ENCODE peak calls at places on chromosomes 4 and X, in nine cellular contexts. One of them, this sample, is unnamed.

GRCh38 chr4:124863039-124863545 is 150.6 kb upstream of the ANKRD50 start:
- DNase-seq in cardiac muscle cell: peak; percentile 19
- DNase-seq in ascending aorta: no peak
- DNase-seq in fibroblast of lung: no peak
- DNase-seq in pancreas: no peak
- DNase-seq in right lobe of liver: no peak
- DNase-seq in uterus: no peak
- DNase-seq in breast epithelium: no peak
- DNase-seq in tibial nerve: no peak
- DNase-seq in this sample: no peak

GRCh38 chrX:10173331-10173900 is 16.6 kb downstream of the CLCN4 start:
- DNase-seq in tibial nerve: no peak
- DNase-seq in ascending aorta: no peak
- DNase-seq in fibroblast of lung: peak; percentile 50
- DNase-seq in right lobe of liver: peak; percentile 73
- DNase-seq in cardiac muscle cell: peak; percentile 93
- DNase-seq in uterus: peak; percentile 82
- DNase-seq in breast epithelium: peak; percentile 55
- DNase-seq in pancreas: no peak
- DNase-seq in this sample: no peak

GRCh38 chr4:105895324-105895608 is at the start of gene NPNT:
- DNase-seq in cardiac muscle cell: no peak
- DNase-seq in breast epithelium: no peak
- DNase-seq in tibial nerve: no peak
- DNase-seq in pancreas: peak; percentile 50
- DNase-seq in ascending aorta: no peak
- DNase-seq in right lobe of liver: no peak
- DNase-seq in uterus: no peak
- DNase-seq in fibroblast of lung: no peak
- DNase-seq in this sample: no peak

GRCh38 chr4:156790866-156791265 is 180.7 kb downstream of the PDGFC start:
- DNase-seq in right lobe of liver: no peak
- DNase-seq in uterus: no peak
- DNase-seq in pancreas: no peak
- DNase-seq in cardiac muscle cell: peak; percentile 78
- DNase-seq in fibroblast of lung: peak; percentile 83
- DNase-seq in tibial nerve: no peak
- DNase-seq in breast epithelium: no peak
- DNase-seq in ascending aorta: no peak
- DNase-seq in this sample: peak; percentile 39

GRCh38 chr4:47466061-47466785 is 2.7 kb upstream of the COMMD8 start:
- DNase-seq in pancreas: no peak
- DNase-seq in tibial nerve: no peak
- DNase-seq in fibroblast of lung: no peak
- DNase-seq in right lobe of liver: no peak
- DNase-seq in uterus: no peak
- DNase-seq in ascending aorta: no peak
- DNase-seq in breast epithelium: no peak
- DNase-seq in cardiac muscle cell: no peak
- DNase-seq in this sample: no peak

GRCh38 chr4:29304595-29304994 is 1415.6 kb upstream of the PCDH7 start:
- DNase-seq in uterus: no peak
- DNase-seq in pancreas: no peak
- DNase-seq in fibroblast of lung: peak; percentile 72
- DNase-seq in cardiac muscle cell: peak; percentile 14
- DNase-seq in breast epithelium: no peak
- DNase-seq in tibial nerve: no peak
- DNase-seq in ascending aorta: no peak
- DNase-seq in right lobe of liver: peak; percentile 54
- DNase-seq in this sample: no peak

GRCh38 chr4:138875886-138876608 is 139.5 kb upstream of the NOCT start:
- DNase-seq in uterus: no peak
- DNase-seq in breast epithelium: no peak
- DNase-seq in tibial nerve: no peak
- DNase-seq in fibroblast of lung: peak; percentile 37
- DNase-seq in cardiac muscle cell: peak; percentile 85
- DNase-seq in pancreas: no peak
- DNase-seq in ascending aorta: no peak
- DNase-seq in right lobe of liver: no peak
- DNase-seq in this sample: no peak

GRCh38 chr4:7059673-7060072 is 8.2 kb downstream of the GRPEL1 start:
- DNase-seq in ascending aorta: no peak
- DNase-seq in breast epithelium: no peak
- DNase-seq in right lobe of liver: peak; percentile 28
- DNase-seq in cardiac muscle cell: no peak
- DNase-seq in fibroblast of lung: no peak
- DNase-seq in uterus: no peak
- DNase-seq in pancreas: no peak
- DNase-seq in tibial nerve: no peak
- DNase-seq in this sample: no peak

GRCh38 chr4:146637853-146638800 is 566 bp upstream of the POU4F2 start:
- DNase-seq in tibial nerve: no peak
- DNase-seq in pancreas: no peak
- DNase-seq in ascending aorta: no peak
- DNase-seq in cardiac muscle cell: no peak
- DNase-seq in uterus: no peak
- DNase-seq in right lobe of liver: no peak
- DNase-seq in fibroblast of lung: no peak
- DNase-seq in breast epithelium: no peak
- DNase-seq in this sample: no peak

GRCh38 chr4:156749791-156750403 is 221.7 kb downstream of the PDGFC start:
- DNase-seq in right lobe of liver: no peak
- DNase-seq in pancreas: no peak
- DNase-seq in tibial nerve: no peak
- DNase-seq in fibroblast of lung: peak; percentile 20
- DNase-seq in breast epithelium: no peak
- DNase-seq in cardiac muscle cell: no peak
- DNase-seq in ascending aorta: no peak
- DNase-seq in uterus: no peak
- DNase-seq in this sample: no peak

GRCh38 chrX:115582035-115582870 is 21.3 kb downstream of the PLS3 start:
- DNase-seq in ascending aorta: no peak
- DNase-seq in right lobe of liver: no peak
- DNase-seq in tibial nerve: no peak
- DNase-seq in uterus: no peak
- DNase-seq in breast epithelium: no peak
- DNase-seq in pancreas: no peak
- DNase-seq in fibroblast of lung: no peak
- DNase-seq in cardiac muscle cell: no peak
- DNase-seq in this sample: no peak

GRCh38 chrX:46961574-46962279 is 49.5 kb downstream of the JADE3 start:
- DNase-seq in ascending aorta: no peak
- DNase-seq in pancreas: peak; percentile 8
- DNase-seq in uterus: no peak
- DNase-seq in breast epithelium: no peak
- DNase-seq in fibroblast of lung: no peak
- DNase-seq in tibial nerve: no peak
- DNase-seq in right lobe of liver: no peak
- DNase-seq in cardiac muscle cell: no peak
- DNase-seq in this sample: no peak

GRCh38 chr4:1315306-1315705 is 25.6 kb downstream of the MAEA start:
- DNase-seq in breast epithelium: no peak
- DNase-seq in pancreas: no peak
- DNase-seq in uterus: no peak
- DNase-seq in right lobe of liver: no peak
- DNase-seq in ascending aorta: no peak
- DNase-seq in cardiac muscle cell: no peak
- DNase-seq in fibroblast of lung: no peak
- DNase-seq in tibial nerve: no peak
- DNase-seq in this sample: no peak

GRCh38 chrX:112738347-112739033 is 58.8 kb upstream of the LHFPL1 start:
- DNase-seq in right lobe of liver: no peak
- DNase-seq in breast epithelium: no peak
- DNase-seq in uterus: no peak
- DNase-seq in pancreas: no peak
- DNase-seq in ascending aorta: no peak
- DNase-seq in cardiac muscle cell: no peak
- DNase-seq in fibroblast of lung: no peak
- DNase-seq in tibial nerve: no peak
- DNase-seq in this sample: no peak

GRCh38 chrX:9995855-9996339 is 28.7 kb downstream of the CLDN34 start:
- DNase-seq in tibial nerve: peak; percentile 76
- DNase-seq in pancreas: peak; percentile 63
- DNase-seq in fibroblast of lung: peak; percentile 81
- DNase-seq in uterus: peak; percentile 83
- DNase-seq in breast epithelium: peak; percentile 84
- DNase-seq in ascending aorta: no peak
- DNase-seq in right lobe of liver: peak; percentile 81
- DNase-seq in cardiac muscle cell: peak; percentile 89
- DNase-seq in this sample: peak; percentile 86

GRCh38 chrX:20459410-20460350 is 193.0 kb upstream of the RPS6KA3 start:
- DNase-seq in breast epithelium: no peak
- DNase-seq in uterus: no peak
- DNase-seq in cardiac muscle cell: no peak
- DNase-seq in ascending aorta: no peak
- DNase-seq in right lobe of liver: no peak
- DNase-seq in pancreas: no peak
- DNase-seq in tibial nerve: no peak
- DNase-seq in fibroblast of lung: no peak
- DNase-seq in this sample: no peak

GRCh38 chr4:155207534-155208257 is 740 bp upstream of the NPY2R start:
- DNase-seq in breast epithelium: no peak
- DNase-seq in pancreas: no peak
- DNase-seq in right lobe of liver: no peak
- DNase-seq in uterus: no peak
- DNase-seq in fibroblast of lung: no peak
- DNase-seq in tibial nerve: no peak
- DNase-seq in cardiac muscle cell: peak; percentile 17
- DNase-seq in ascending aorta: no peak
- DNase-seq in this sample: no peak
- H3K4me1 ChIP-seq in breast epithelium: no peaks in the 10 kb centered on the region
- H3K4me1 ChIP-seq in pancreas: peaks cover 7% of the 10 kb centered on the region
- H3K4me1 ChIP-seq in right lobe of liver: no peaks in the 10 kb centered on the region
- H3K4me1 ChIP-seq in uterus: no peaks in the 10 kb centered on the region
- H3K4me1 ChIP-seq in fibroblast of lung: no peaks in the 10 kb centered on the region
- H3K4me1 ChIP-seq in tibial nerve: no peaks in the 10 kb centered on the region
- H3K4me1 ChIP-seq in cardiac muscle cell: no peaks in the 10 kb centered on the region
- H3K4me1 ChIP-seq in ascending aorta: peaks cover 5% of the 10 kb centered on the region
- H3K4me1 ChIP-seq in this sample: peaks cover 13% of the 10 kb centered on the region

DNA sequence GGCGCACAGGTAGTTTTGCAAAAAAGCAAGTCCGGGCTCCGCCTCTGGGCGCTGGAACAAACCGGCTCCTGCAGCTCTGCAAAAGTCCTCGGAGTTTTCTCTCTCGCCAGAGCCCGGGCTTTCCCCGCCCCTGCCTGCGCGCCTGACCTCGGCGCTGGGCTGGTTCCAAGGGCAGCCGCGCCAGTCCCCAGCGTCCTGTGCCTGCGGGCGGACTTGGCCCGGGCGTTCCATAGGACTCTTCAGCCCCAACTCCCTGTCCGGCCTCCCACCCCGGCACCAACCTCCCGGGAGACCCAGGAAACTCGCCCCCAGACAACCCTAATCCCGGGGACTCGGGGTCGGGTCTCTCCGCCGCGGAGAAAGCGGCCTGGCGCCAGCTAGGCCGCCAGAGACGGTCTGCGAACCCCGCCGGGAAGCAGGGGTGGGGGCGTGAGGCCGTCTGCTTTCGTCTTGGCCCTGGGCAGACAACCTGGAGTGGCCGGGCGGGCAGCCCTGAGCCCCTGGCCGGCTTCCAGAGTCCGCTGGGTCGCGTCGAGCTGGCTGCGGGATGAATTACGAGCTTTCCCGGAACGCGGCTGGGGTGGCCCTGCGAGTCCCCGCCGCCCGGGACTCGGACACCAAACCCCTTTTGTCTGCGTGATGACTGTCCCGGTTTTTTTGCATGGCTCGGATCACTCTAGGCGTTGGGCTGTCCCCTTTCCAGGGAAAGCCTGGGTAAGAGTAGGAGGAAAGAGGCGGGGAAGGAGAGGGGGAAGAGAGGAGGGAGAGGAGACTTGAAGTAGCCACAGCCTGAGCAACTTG is 971 bp downstream of the MXRA5 start:
- DNase-seq in tibial nerve: no peak
- DNase-seq in cardiac muscle cell: peak; percentile 66
- DNase-seq in ascending aorta: no peak
- DNase-seq in fibroblast of lung: peak; percentile 11
- DNase-seq in right lobe of liver: peak; percentile 54
- DNase-seq in pancreas: peak; percentile 77
- DNase-seq in uterus: peak; percentile 25
- DNase-seq in breast epithelium: peak; percentile 66
- DNase-seq in this sample: peak; percentile 22
- H3K27ac ChIP-seq in tibial nerve: no peak overlapping the region
- H3K27ac ChIP-seq in cardiac muscle cell: no peak overlapping the region
- H3K27ac ChIP-seq in ascending aorta: peak overlapping the region; percentile 62
- H3K27ac ChIP-seq in fibroblast of lung: no peak overlapping the region
- H3K27ac ChIP-seq in right lobe of liver: no peak overlapping the region
- H3K27ac ChIP-seq in pancreas: peak overlapping the region; percentile 62
- H3K27ac ChIP-seq in uterus: peak overlapping the region; percentile 64
- H3K27ac ChIP-seq in breast epithelium: peak overlapping the region; percentile 91
- H3K27ac ChIP-seq in this sample: no peak overlapping the region

DNA sequence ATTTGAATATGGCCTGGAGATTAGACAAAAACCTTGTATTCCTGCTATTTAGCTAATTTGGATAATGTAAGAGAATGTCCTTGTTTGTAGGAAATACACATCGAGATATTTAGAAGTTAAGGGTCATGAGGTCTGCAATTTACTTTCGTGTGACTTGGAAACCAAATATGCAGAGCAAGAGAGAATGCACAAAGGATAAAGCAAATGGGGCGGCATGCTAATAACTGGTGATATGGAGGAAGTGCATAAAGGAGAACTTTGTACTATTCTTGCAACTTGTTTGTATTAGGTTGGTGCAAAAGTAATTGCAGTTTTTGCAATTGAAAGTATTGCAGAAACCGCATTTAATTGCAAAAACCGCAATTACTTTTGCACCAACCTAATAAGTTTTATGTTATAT is 7.2 kb upstream of the CXCR3 start:
- DNase-seq in breast epithelium: no peak
- DNase-seq in pancreas: no peak
- DNase-seq in uterus: no peak
- DNase-seq in right lobe of liver: no peak
- DNase-seq in ascending aorta: no peak
- DNase-seq in fibroblast of lung: no peak
- DNase-seq in tibial nerve: no peak
- DNase-seq in cardiac muscle cell: no peak
- DNase-seq in this sample: no peak
- H3K4me1 ChIP-seq in breast epithelium: no peaks in the 10 kb centered on the region
- H3K4me1 ChIP-seq in pancreas: no peaks in the 10 kb centered on the region
- H3K4me1 ChIP-seq in uterus: no peaks in the 10 kb centered on the region
- H3K4me1 ChIP-seq in right lobe of liver: no peaks in the 10 kb centered on the region
- H3K4me1 ChIP-seq in ascending aorta: peaks cover 6% of the 10 kb centered on the region
- H3K4me1 ChIP-seq in fibroblast of lung: peaks cover 3% of the 10 kb centered on the region
- H3K4me1 ChIP-seq in tibial nerve: peaks cover 15% of the 10 kb centered on the region
- H3K4me1 ChIP-seq in cardiac muscle cell: no peaks in the 10 kb centered on the region
- H3K4me1 ChIP-seq in this sample: peaks cover 11% of the 10 kb centered on the region

DNA sequence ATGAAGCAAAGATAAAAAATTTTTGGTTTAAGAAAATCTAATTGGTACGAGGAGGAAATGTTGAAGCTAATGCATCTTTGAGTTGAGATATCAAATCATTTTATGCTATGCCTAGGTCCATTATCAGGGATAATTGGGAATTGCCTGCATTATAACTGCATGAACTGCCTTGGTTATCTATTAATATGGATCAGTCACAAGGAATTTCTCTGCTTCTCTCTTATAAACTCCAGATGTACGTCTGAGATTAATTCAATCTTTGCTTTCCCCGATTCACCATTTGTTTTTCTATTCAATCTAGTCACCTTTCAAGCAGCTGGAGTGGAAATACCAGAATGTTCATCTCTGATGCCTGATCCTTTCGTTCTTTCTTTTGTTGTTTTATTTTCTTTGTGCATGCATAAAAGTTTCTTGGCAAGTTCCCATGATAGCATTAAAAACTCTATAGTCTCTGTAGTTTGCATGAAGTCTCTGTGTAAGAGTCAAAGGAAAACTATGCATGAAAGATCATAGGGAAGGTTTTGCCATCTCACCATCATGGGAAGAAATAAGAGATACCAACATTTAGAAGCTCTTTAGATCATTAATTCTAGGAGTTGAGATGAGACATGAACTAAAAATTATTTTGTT is 22.6 kb downstream of the SYNPO2 start:
- DNase-seq in uterus: no peak
- DNase-seq in pancreas: no peak
- DNase-seq in ascending aorta: no peak
- DNase-seq in tibial nerve: no peak
- DNase-seq in cardiac muscle cell: peak; percentile 12
- DNase-seq in fibroblast of lung: no peak
- DNase-seq in right lobe of liver: no peak
- DNase-seq in breast epithelium: no peak
- DNase-seq in this sample: no peak
- H3K27ac ChIP-seq in uterus: peak overlapping the region; percentile 81
- H3K27ac ChIP-seq in pancreas: no peak overlapping the region
- H3K27ac ChIP-seq in ascending aorta: peak overlapping the region; percentile 50
- H3K27ac ChIP-seq in tibial nerve: no peak overlapping the region
- H3K27ac ChIP-seq in cardiac muscle cell: no peak overlapping the region
- H3K27ac ChIP-seq in fibroblast of lung: no peak overlapping the region
- H3K27ac ChIP-seq in right lobe of liver: no peak overlapping the region
- H3K27ac ChIP-seq in breast epithelium: no peak overlapping the region
- H3K27ac ChIP-seq in this sample: peak overlapping the region; percentile 57